ENCODE peak calls at places on chromosomes 6 and 20, in seven cellular contexts. S is heart right ventricle, H is GM12878, W is ovary, E is suprapubic skin, C is K562, Y is lower leg skin. T is an unnamed sample.

GRCh38 chr20:13331536-13331935 is 110.5 kb downstream of the ISM1 start:
- DNase-seq in W (no peak), H (no peak), E (no peak), S (no peak), Y (no peak), C (no peak), T (no peak)

GRCh38 chr6:138546733-138547185 is 47.5 kb upstream of the NHSL1 start:
- DNase-seq in H (no peak), E (no peak), S (no peak), Y (no peak), C (no peak), W (no peak), T (peak)

GRCh38 chr6:166361080-166361429 is 18.7 kb upstream of the SFT2D1 start:
- DNase-seq in H (no peak), E (no peak), W (no peak), S (peak), C (no peak), Y (no peak), T (no peak)

GRCh38 chr6:112360498-112360897 is 13.4 kb downstream of the RFPL4B start:
- DNase-seq in W (no peak), C (no peak), S (peak), H (no peak), Y (no peak), E (no peak), T (no peak)

GRCh38 chr6:19836799-19837510 is at the start of gene ID4:
- DNase-seq in S (peak), Y (peak), H (no peak), C (no peak), E (peak), W (peak), T (peak)

GRCh38 chr6:36033935-36034334 is 6.3 kb downstream of the MAPK14 start:
- DNase-seq in S (no peak), Y (no peak), C (no peak), E (no peak), W (no peak), H (no peak), T (no peak)

GRCh38 chr20:38809942-38810341 is 4.4 kb downstream of the PPP1R16B start:
- DNase-seq in E (no peak), Y (peak), C (no peak), W (no peak), S (no peak), H (no peak), T (no peak)

GRCh38 chr6:157478926-157479325 is 97.9 kb downstream of the ZDHHC14 start:
- DNase-seq in E (no peak), W (no peak), C (no peak), Y (no peak), H (no peak), S (no peak), T (no peak)

GRCh38 chr20:64228751-64229518 is 26.6 kb upstream of the PCMTD2 start:
- DNase-seq in S (no peak), Y (no peak), H (no peak), E (no peak), W (no peak), C (no peak), T (no peak)

GRCh38 chr6:5905431-5906339 is 101.0 kb downstream of the NRN1 start:
- DNase-seq in H (no peak), W (peak), C (no peak), S (peak), E (peak), Y (peak), T (no peak)

GRCh38 chr6:15893556-15894253 is 230.9 kb upstream of the DTNBP1 start:
- DNase-seq in W (no peak), S (no peak), E (no peak), H (no peak), Y (no peak), C (peak), T (no peak)

GRCh38 chr20:37873909-37874308 is 29.0 kb upstream of the VSTM2L start:
- DNase-seq in H (no peak), Y (no peak), E (no peak), S (no peak), W (no peak), C (no peak), T (no peak)

GRCh38 chr6:34526241-34526972 is 29.7 kb downstream of the SPDEF start:
- DNase-seq in W (peak), E (no peak), Y (no peak), S (no peak), H (no peak), C (peak), T (no peak)

GRCh38 chr6:74455786-74456185 is 750.1 kb downstream of the COL12A1 start:
- DNase-seq in E (no peak), H (no peak), Y (no peak), W (no peak), S (no peak), C (no peak), T (no peak)

GRCh38 chr6:13235339-13235738 is 93.0 kb downstream of the TBC1D7 start:
- DNase-seq in C (no peak), W (no peak), H (no peak), Y (no peak), S (no peak), E (no peak), T (no peak)

GRCh38 chr20:44109951-44110361 is 77.0 kb downstream of the JPH2 start:
- DNase-seq in E (no peak), S (no peak), W (no peak), Y (peak), C (peak), H (no peak), T (no peak)

GRCh38 chr6:35149891-35150566 is 8.9 kb upstream of the TCP11 start:
- DNase-seq in W (no peak), Y (no peak), C (peak), H (no peak), S (no peak), E (no peak), T (no peak)

GRCh38 chr20:15867899-15868298 is 705.3 kb downstream of the KIF16B start:
- DNase-seq in H (no peak), E (no peak), Y (no peak), S (no peak), W (no peak), C (no peak), T (no peak)

GRCh38 chr20:58128635-58129625 is 99.5 kb downstream of the ANKRD60 start:
- DNase-seq in S (no peak), W (no peak), E (peak), Y (peak), C (no peak), H (no peak), T (no peak)

GRCh38 chr6:159935633-159936032 is 33.2 kb upstream of the IGF2R start:
- DNase-seq in E (no peak), Y (no peak), H (no peak), S (no peak), C (no peak), W (no peak), T (no peak)

GRCh38 chr6:12289655-12290489 is at the start of gene EDN1:
- DNase-seq in Y (peak), W (peak), C (peak), E (peak), H (peak), S (peak), T (peak)

GRCh38 chr20:9359561-9360308 is 154.7 kb upstream of the LAMP5 start:
- DNase-seq in Y (no peak), E (peak), H (no peak), W (peak), S (peak), C (no peak), T (peak)

GRCh38 chr20:10288421-10288820 is 69.8 kb downstream of the SNAP25 start:
- DNase-seq in E (no peak), W (no peak), H (no peak), S (no peak), Y (no peak), C (no peak), T (no peak)

GRCh38 chr20:20820780-20821495 is 108.5 kb upstream of the RALGAPA2 start:
- DNase-seq in S (no peak), W (no peak), Y (no peak), C (no peak), H (no peak), E (no peak), T (no peak)

GRCh38 chr6:32664827-32665362 is 1.6 kb downstream of the HLA-DQB1 start:
- DNase-seq in C (no peak), H (no peak), Y (peak), E (peak), W (peak), S (peak), T (peak)

GRCh38 chr20:35664544-35665206 is at the start of the genes CPNE1 and RBM12:
- DNase-seq in C (peak), E (peak), Y (peak), S (peak), W (peak), H (peak), T (peak)
- TF ChIP-seq CTCF in C (no peak), E (no peak), Y (no peak), S (no peak), W (peak), H (no peak), T (no peak)

DNA sequence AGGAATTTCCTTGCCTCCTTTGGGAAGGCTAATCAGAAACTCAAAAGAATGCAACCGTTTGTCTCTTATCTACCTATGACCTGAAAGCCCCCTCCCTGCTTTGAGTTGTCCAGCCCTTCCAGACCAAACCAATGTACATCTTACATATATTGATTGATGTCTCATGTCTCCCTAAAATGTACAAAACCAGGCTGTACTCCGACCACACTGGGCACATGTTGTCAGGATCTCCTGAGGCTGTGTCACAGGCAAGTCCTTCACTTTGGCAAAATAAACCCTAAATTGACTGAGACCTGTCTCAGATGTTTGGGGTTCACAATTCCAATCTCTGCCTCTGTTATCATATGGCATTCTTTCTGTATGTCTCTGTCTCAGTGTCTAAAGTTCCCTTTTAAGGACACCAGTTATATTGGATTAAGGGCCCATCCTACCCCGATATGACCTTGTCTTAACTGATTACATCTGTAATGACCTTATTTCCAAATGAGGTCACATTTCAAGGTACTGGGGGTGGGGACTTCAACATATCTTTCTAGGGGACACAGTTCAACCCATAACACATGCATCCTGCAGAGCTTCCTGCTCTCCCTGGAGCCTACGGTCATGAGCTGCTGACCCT is 513.5 kb upstream of the JARID2 start:
- DNase-seq in H (no peak), E (no peak), Y (no peak), W (no peak), S (no peak), C (no peak), T (no peak)
- TF ChIP-seq CTCF in H (no peak), E (no peak), Y (no peak), W (no peak), S (no peak), C (no peak), T (no peak)

DNA sequence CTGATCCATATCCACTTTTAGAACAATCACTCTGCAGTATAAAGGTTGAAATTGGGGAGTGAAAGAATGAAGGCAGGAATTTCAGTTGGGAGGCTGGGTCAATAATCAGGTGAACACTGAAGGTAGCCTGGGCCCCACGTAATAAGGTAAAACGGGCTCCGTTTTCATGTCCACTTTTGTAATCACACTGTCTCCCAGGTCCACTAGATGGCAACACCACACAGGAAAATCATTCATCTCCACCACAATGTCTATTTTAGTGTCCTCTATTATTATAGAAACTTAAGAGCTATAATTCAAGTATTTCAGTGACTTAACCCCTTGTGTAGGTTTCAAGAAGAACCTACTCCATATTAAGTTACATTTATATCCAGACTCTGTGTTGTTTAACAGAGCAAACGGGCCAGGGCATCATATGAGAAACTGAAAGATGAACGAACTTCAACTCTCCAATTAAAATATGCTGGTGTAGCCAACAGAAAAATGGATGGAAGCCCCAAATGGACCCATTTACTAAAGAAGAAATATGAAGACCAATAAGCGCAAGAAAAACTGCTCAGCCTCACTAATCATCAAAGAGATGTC is 45.9 kb upstream of the MC3R start:
- DNase-seq in Y (no peak), W (no peak), C (no peak), H (no peak), E (no peak), S (no peak), T (no peak)
- TF ChIP-seq CTCF in Y (no peak), W (no peak), C (peak), H (no peak), E (no peak), S (peak), T (no peak)

DNA sequence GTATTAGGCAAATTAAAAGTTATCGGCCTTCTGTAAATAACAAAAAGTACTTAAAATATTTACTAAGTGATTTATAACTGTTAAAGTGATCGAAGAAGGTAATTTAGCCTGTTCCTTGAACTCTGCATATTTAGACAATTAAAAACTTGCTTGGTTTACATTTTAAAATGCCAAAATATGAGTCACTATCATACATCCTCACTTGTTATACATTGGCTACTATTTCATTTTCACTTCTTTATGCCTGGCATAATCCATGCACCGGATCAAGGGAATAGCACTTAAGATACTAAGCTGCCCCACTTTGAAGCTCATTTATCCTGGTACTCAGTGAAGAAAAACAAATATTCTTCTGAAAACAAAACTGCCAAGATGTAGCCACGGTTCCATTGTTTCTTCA is 344.6 kb downstream of the UBE3D start:
- DNase-seq in E (no peak), S (no peak), C (no peak), Y (no peak), H (no peak), W (no peak), T (no peak)
- TF ChIP-seq CTCF in E (no peak), S (no peak), C (no peak), Y (no peak), H (no peak), W (no peak), T (no peak)

DNA sequence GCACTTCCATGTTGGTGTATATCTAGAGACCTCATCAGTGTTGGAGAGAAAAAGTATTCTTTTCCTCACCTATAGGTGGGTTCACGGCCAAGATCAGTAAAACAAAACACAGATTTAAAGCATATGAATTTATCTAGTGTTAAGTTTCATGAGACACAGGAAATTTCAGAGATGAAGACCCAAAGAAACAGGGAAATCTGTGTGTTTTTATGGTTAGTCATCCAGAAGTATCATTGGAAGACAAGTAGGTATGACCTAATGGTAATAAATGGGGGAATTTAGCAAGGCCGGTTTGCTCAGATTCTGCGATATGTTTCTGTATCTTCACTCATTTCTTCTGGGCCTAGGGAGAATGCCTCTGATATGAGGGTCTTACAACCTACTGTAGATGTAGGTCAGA is 419.6 kb upstream of the MARCKS start:
- DNase-seq in W (no peak), C (no peak), Y (no peak), E (no peak), H (no peak), S (no peak), T (no peak)
- TF ChIP-seq CTCF in W (no peak), C (no peak), Y (no peak), E (no peak), H (no peak), S (no peak), T (no peak)

GRCh38 chr6:152232494-152233151 is 404.5 kb downstream of the SYNE1 start:
- DNase-seq in H (no peak), W (no peak), E (no peak), S (no peak), Y (no peak), C (peak), T (peak)
- TF ChIP-seq CTCF in H (no peak), W (no peak), E (no peak), S (no peak), Y (no peak), C (peak), T (no peak)

T was measured in endothelial cell.